ENCODE peak calls at places on chromosomes 13 and 19, in eight cellular contexts. M is left ventricle myocardium inferior, C is coronary artery, I is cardiac muscle cell, R is natural killer cell, L is astrocyte, N is cardiac fibroblast, H is psoas muscle. T is an unnamed sample.

GRCh38 chr19:48752511-48753365 is at the start of gene FUT1:
- DNase-seq in N (peak), M (peak), L (no peak), C (no peak), R (no peak), I (peak), H (peak), T (peak)

GRCh38 chr19:38596057-38596981 is 21.4 kb downstream of the MAP4K1 start:
- DNase-seq in N (no peak), H (peak), M (no peak), L (no peak), R (no peak), I (peak), C (no peak), T (peak)

GRCh38 chr13:101155920-101156319 is 260.4 kb downstream of the NALCN start:
- DNase-seq in C (no peak), M (no peak), H (no peak), I (no peak), N (no peak), R (no peak), L (no peak), T (no peak)

GRCh38 chr19:53357821-53358581 is 7.5 kb upstream of the ZNF525 start:
- DNase-seq in M (no peak), H (no peak), R (no peak), I (no peak), C (no peak), L (no peak), N (no peak), T (no peak)

GRCh38 chr19:47107201-47107952 is 6.2 kb downstream of the ZC3H4 start:
- DNase-seq in N (peak), I (no peak), M (no peak), R (no peak), L (peak), C (no peak), H (no peak), T (no peak)

GRCh38 chr13:19668778-19669177 is 35.3 kb downstream of the MPHOSPH8 start:
- DNase-seq in C (no peak), R (no peak), I (no peak), N (no peak), L (no peak), M (no peak), H (no peak), T (no peak)

GRCh38 chr19:35013047-35013819 is 13.1 kb downstream of the GRAMD1A start:
- DNase-seq in I (peak), C (peak), M (peak), H (peak), L (peak), N (peak), R (peak), T (peak)

GRCh38 chr13:52850396-52851152 is 2.1 kb upstream of the PCDH8 start:
- DNase-seq in R (no peak), C (no peak), H (peak), M (peak), L (peak), I (peak), N (peak), T (peak)

GRCh38 chr19:53102701-53103140 is 501 bp downstream of the ZNF160 start:
- DNase-seq in L (peak), I (peak), H (peak), M (peak), R (peak), N (peak), C (no peak), T (peak)

GRCh38 chr13:20016649-20017364 is 58.3 kb downstream of the ZMYM2 start:
- DNase-seq in H (no peak), N (no peak), R (no peak), I (no peak), M (no peak), C (no peak), L (no peak), T (no peak)

GRCh38 chr13:42064259-42064658 is 15.8 kb downstream of the DGKH start:
- DNase-seq in I (peak), M (no peak), R (no peak), C (no peak), L (peak), N (peak), H (no peak), T (no peak)

GRCh38 chr13:27383104-27383921 is 41.1 kb upstream of the GTF3A start:
- DNase-seq in M (no peak), R (no peak), L (no peak), H (no peak), I (no peak), N (no peak), C (no peak), T (no peak)
- TF ChIP-seq CTCF in M (no peak), R (no peak), L (no peak), H (no peak), I (no peak), N (no peak), C (no peak), T (no peak)

DNA sequence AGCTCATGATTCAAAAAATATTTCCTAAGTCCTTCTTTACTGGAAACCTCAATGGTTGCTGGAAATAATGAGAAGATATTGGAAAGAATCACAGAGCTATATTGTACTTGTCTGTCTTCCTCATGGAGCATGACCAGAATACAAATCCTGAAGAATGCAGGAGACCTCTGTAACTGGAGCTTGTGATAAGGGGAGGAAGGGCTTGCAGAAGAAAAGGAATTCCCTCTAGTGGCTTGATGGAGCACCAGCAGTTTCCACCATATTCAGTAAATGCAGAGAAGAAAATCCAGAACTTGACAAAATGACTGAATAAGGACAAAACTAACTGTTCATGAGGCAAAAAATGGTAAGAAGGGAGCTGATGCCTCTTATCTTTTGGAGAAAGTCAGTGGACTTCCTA is 1333.1 kb downstream of the EFNB2 start:
- DNase-seq in L (peak), C (no peak), I (peak), M (no peak), N (peak), R (no peak), H (no peak), T (no peak)
- TF ChIP-seq CTCF in L (peak), C (no peak), I (peak), M (peak), N (peak), R (peak), H (peak), T (peak)

GRCh38 chr13:80278706-80279105 is 62.2 kb downstream of the SPRY2 start:
- DNase-seq in C (no peak), H (no peak), N (no peak), R (no peak), M (no peak), I (no peak), L (no peak), T (no peak)

GRCh38 chr13:80273717-80274116 is 67.2 kb downstream of the SPRY2 start:
- DNase-seq in N (no peak), L (no peak), M (no peak), R (no peak), H (no peak), I (no peak), C (no peak), T (no peak)

GRCh38 chr13:80274643-80275042 is 66.3 kb downstream of the SPRY2 start:
- DNase-seq in L (no peak), C (no peak), R (no peak), N (no peak), M (no peak), I (no peak), H (no peak), T (no peak)

GRCh38 chr13:80276371-80277289 is 64.3 kb downstream of the SPRY2 start:
- DNase-seq in M (no peak), R (no peak), L (peak), N (peak), I (peak), C (no peak), H (no peak), T (no peak)
- TF ChIP-seq CTCF in M (peak), R (no peak), L (no peak), N (peak), I (no peak), C (no peak), H (peak), T (peak)

GRCh38 chr19:23998568-23998967 is 83.9 kb downstream of the ZNF726 start:
- DNase-seq in I (no peak), L (no peak), H (no peak), R (no peak), N (no peak), C (no peak), M (no peak), T (no peak)

GRCh38 chr19:24000656-24001055 is 86.0 kb downstream of the ZNF726 start:
- DNase-seq in H (no peak), M (no peak), I (no peak), R (no peak), N (no peak), L (no peak), C (no peak), T (no peak)

GRCh38 chr19:23992348-23992747 is 77.7 kb downstream of the ZNF726 start:
- DNase-seq in H (no peak), M (no peak), C (no peak), L (no peak), N (no peak), I (no peak), R (no peak), T (no peak)

GRCh38 chr19:23999821-24000610 is 85.3 kb downstream of the ZNF726 start:
- DNase-seq in I (no peak), H (no peak), M (no peak), R (no peak), L (no peak), C (no peak), N (no peak), T (no peak)

GRCh38 chr19:23996549-23996948 is 81.9 kb downstream of the ZNF726 start:
- DNase-seq in I (no peak), N (peak), C (no peak), H (no peak), M (no peak), L (no peak), R (no peak), T (no peak)
- TF ChIP-seq CTCF in I (peak), N (peak), C (no peak), H (no peak), M (peak), L (peak), R (no peak), T (peak)

GRCh38 chr13:29704648-29705047 is 109.2 kb upstream of the SLC7A1 start:
- DNase-seq in R (no peak), H (no peak), C (peak), L (no peak), I (peak), M (peak), N (peak), T (no peak)
- TF ChIP-seq CTCF in R (no peak), H (no peak), C (no peak), L (no peak), I (no peak), M (peak), N (no peak), T (no peak)

GRCh38 chr19:29303035-29303706 is 90.2 kb upstream of the UQCRFS1 start:
- DNase-seq in L (no peak), I (no peak), H (no peak), R (no peak), N (no peak), C (no peak), M (no peak), T (no peak)
- TF ChIP-seq CTCF in L (no peak), I (no peak), H (no peak), R (no peak), N (no peak), C (no peak), M (no peak), T (no peak)

GRCh38 chr19:45451181-45451849 is 16.5 kb upstream of the FOSB start:
- DNase-seq in N (peak), H (peak), I (peak), M (no peak), L (peak), R (no peak), C (peak), T (no peak)

GRCh38 chr19:45456500-45456815 is 11.3 kb upstream of the FOSB start:
- DNase-seq in H (no peak), I (no peak), N (no peak), R (no peak), L (no peak), M (no peak), C (no peak), T (no peak)

GRCh38 chr19:45457776-45458175 is 10.0 kb upstream of the FOSB start:
- DNase-seq in R (no peak), L (no peak), I (no peak), H (no peak), C (no peak), N (no peak), M (no peak), T (no peak)

GRCh38 chr19:45451850-45452387 is 15.9 kb upstream of the FOSB start:
- DNase-seq in L (no peak), I (no peak), R (no peak), H (no peak), C (no peak), M (no peak), N (no peak), T (no peak)

DNA sequence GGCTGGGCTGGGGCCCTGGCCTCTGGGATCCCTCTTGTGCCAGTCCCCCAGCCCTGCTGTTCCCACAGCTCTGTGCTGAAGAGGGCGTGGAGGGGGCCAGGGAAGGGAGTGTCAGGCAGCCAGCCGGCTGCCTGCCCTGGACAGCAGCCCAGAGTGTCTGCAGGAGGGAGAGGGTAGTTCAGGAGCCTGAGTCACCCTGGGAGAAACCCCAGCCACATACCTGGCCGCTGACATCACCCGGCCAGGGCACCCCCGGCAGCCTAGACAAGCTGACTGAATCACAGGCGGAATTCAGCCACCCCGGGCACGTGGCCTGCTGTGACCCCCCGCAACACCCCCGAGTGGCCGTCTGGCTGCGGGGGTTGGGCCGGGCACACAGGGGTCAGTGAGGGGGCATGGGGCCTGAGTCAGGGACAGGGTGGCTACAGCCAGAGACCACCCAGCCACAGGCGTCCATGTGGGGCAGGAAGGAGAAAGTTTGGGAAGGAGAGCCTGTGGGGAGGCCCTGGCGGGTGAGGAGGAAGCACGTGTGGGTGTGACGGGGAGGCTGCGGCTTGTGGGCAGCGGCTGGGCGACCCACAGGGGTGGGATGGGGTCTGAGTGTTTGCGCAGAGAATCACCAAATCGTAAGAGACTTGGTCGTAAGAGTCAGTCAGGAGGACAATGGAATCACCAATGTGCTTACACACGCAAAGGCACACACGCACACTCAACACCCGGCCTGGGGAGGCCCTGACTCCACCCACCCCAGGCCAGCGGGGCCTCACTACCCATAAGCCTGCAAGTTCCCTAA is 11.9 kb upstream of the FOSB start:
- DNase-seq in N (peak), M (peak), I (peak), C (peak), L (peak), H (peak), R (peak), T (peak)
- TF ChIP-seq CTCF in N (no peak), M (no peak), I (no peak), C (no peak), L (no peak), H (no peak), R (no peak), T (no peak)

T was measured in progenitor cell of endocrine pancreas.